ENCODE peak calls at places on chromosomes 7 and 10, in ten cellular contexts. One of them, this sample, is unnamed.

GRCh38 chr7:29496355-29497020 is 67.1 kb upstream of the PRR15 start:
- DNase-seq in heart left ventricle: no peak
- DNase-seq in HuH-7.5: no peak
- DNase-seq in lung: no peak
- DNase-seq in activated T-helper 2 cell treated with anti-CD3 and anti-CD28 coated beads, Interferon-gamma antibody, Interleukin-2, Interleukin-4, amounts not matched to agents 10 μg/mL and 5 μg/mL and 100 μg/mL, durations not matched to agents 14 hours and 24 hours and 36 hours: no peak
- DNase-seq in stimulated activated CD4-positive, alpha-beta T cell treated with anti-CD3 and anti-CD28 coated beads, Interleukin-1b, Interleukin-23, amount 100 ng/mL, for 24 hours: no peak
- DNase-seq in NB4: no peak
- DNase-seq in fibroblast of the conjunctiva: no peak
- DNase-seq in fibroblast of pulmonary artery: no peak
- DNase-seq in right cardiac atrium: no peak
- DNase-seq in this sample: no peak

GRCh38 chr10:102235598-102235920 is 5.8 kb downstream of the PITX3 start:
- DNase-seq in activated T-helper 2 cell treated with anti-CD3 and anti-CD28 coated beads, Interferon-gamma antibody, Interleukin-2, Interleukin-4, amounts not matched to agents 10 μg/mL and 5 μg/mL and 100 μg/mL, durations not matched to agents 14 hours and 24 hours and 36 hours: no peak
- DNase-seq in lung: no peak
- DNase-seq in stimulated activated CD4-positive, alpha-beta T cell treated with anti-CD3 and anti-CD28 coated beads, Interleukin-1b, Interleukin-23, amount 100 ng/mL, for 24 hours: no peak
- DNase-seq in NB4: no peak
- DNase-seq in fibroblast of the conjunctiva: no peak
- DNase-seq in heart left ventricle: no peak
- DNase-seq in right cardiac atrium: no peak
- DNase-seq in HuH-7.5: no peak
- DNase-seq in fibroblast of pulmonary artery: no peak
- DNase-seq in this sample: no peak

GRCh38 chr7:121113288-121113687 is 124.8 kb downstream of the CPED1 start:
- DNase-seq in heart left ventricle: no peak
- DNase-seq in NB4: no peak
- DNase-seq in HuH-7.5: no peak
- DNase-seq in lung: no peak
- DNase-seq in activated T-helper 2 cell treated with anti-CD3 and anti-CD28 coated beads, Interferon-gamma antibody, Interleukin-2, Interleukin-4, amounts not matched to agents 10 μg/mL and 5 μg/mL and 100 μg/mL, durations not matched to agents 14 hours and 24 hours and 36 hours: no peak
- DNase-seq in fibroblast of pulmonary artery: peak; percentile 20
- DNase-seq in fibroblast of the conjunctiva: no peak
- DNase-seq in right cardiac atrium: no peak
- DNase-seq in stimulated activated CD4-positive, alpha-beta T cell treated with anti-CD3 and anti-CD28 coated beads, Interleukin-1b, Interleukin-23, amount 100 ng/mL, for 24 hours: no peak
- DNase-seq in this sample: no peak

GRCh38 chr10:108877130-108877529 is 1046.2 kb downstream of the XPNPEP1 start:
- DNase-seq in fibroblast of the conjunctiva: peak; percentile 3
- DNase-seq in right cardiac atrium: no peak
- DNase-seq in heart left ventricle: no peak
- DNase-seq in NB4: no peak
- DNase-seq in HuH-7.5: no peak
- DNase-seq in activated T-helper 2 cell treated with anti-CD3 and anti-CD28 coated beads, Interferon-gamma antibody, Interleukin-2, Interleukin-4, amounts not matched to agents 10 μg/mL and 5 μg/mL and 100 μg/mL, durations not matched to agents 14 hours and 24 hours and 36 hours: no peak
- DNase-seq in stimulated activated CD4-positive, alpha-beta T cell treated with anti-CD3 and anti-CD28 coated beads, Interleukin-1b, Interleukin-23, amount 100 ng/mL, for 24 hours: no peak
- DNase-seq in fibroblast of pulmonary artery: no peak
- DNase-seq in lung: no peak
- DNase-seq in this sample: no peak

GRCh38 chr7:17486835-17487234 is 188.4 kb downstream of the AHR start:
- DNase-seq in fibroblast of the conjunctiva: no peak
- DNase-seq in stimulated activated CD4-positive, alpha-beta T cell treated with anti-CD3 and anti-CD28 coated beads, Interleukin-1b, Interleukin-23, amount 100 ng/mL, for 24 hours: no peak
- DNase-seq in activated T-helper 2 cell treated with anti-CD3 and anti-CD28 coated beads, Interferon-gamma antibody, Interleukin-2, Interleukin-4, amounts not matched to agents 10 μg/mL and 5 μg/mL and 100 μg/mL, durations not matched to agents 14 hours and 24 hours and 36 hours: no peak
- DNase-seq in NB4: no peak
- DNase-seq in heart left ventricle: no peak
- DNase-seq in fibroblast of pulmonary artery: no peak
- DNase-seq in HuH-7.5: no peak
- DNase-seq in right cardiac atrium: no peak
- DNase-seq in lung: no peak
- DNase-seq in this sample: no peak

GRCh38 chr7:133235212-133235883 is 17.5 kb upstream of the EXOC4 start:
- DNase-seq in activated T-helper 2 cell treated with anti-CD3 and anti-CD28 coated beads, Interferon-gamma antibody, Interleukin-2, Interleukin-4, amounts not matched to agents 10 μg/mL and 5 μg/mL and 100 μg/mL, durations not matched to agents 14 hours and 24 hours and 36 hours: no peak
- DNase-seq in fibroblast of pulmonary artery: peak; percentile 81
- DNase-seq in right cardiac atrium: no peak
- DNase-seq in lung: no peak
- DNase-seq in stimulated activated CD4-positive, alpha-beta T cell treated with anti-CD3 and anti-CD28 coated beads, Interleukin-1b, Interleukin-23, amount 100 ng/mL, for 24 hours: no peak
- DNase-seq in heart left ventricle: no peak
- DNase-seq in HuH-7.5: no peak
- DNase-seq in fibroblast of the conjunctiva: no peak
- DNase-seq in NB4: no peak
- DNase-seq in this sample: no peak

GRCh38 chr10:112208292-112208691 is 24.7 kb upstream of the GPAM start:
- DNase-seq in activated T-helper 2 cell treated with anti-CD3 and anti-CD28 coated beads, Interferon-gamma antibody, Interleukin-2, Interleukin-4, amounts not matched to agents 10 μg/mL and 5 μg/mL and 100 μg/mL, durations not matched to agents 14 hours and 24 hours and 36 hours: no peak
- DNase-seq in fibroblast of pulmonary artery: no peak
- DNase-seq in NB4: no peak
- DNase-seq in stimulated activated CD4-positive, alpha-beta T cell treated with anti-CD3 and anti-CD28 coated beads, Interleukin-1b, Interleukin-23, amount 100 ng/mL, for 24 hours: no peak
- DNase-seq in fibroblast of the conjunctiva: no peak
- DNase-seq in right cardiac atrium: no peak
- DNase-seq in HuH-7.5: no peak
- DNase-seq in heart left ventricle: no peak
- DNase-seq in lung: no peak
- DNase-seq in this sample: no peak

GRCh38 chr10:92760609-92761008 is 70.9 kb downstream of the HHEX start:
- DNase-seq in heart left ventricle: no peak
- DNase-seq in activated T-helper 2 cell treated with anti-CD3 and anti-CD28 coated beads, Interferon-gamma antibody, Interleukin-2, Interleukin-4, amounts not matched to agents 10 μg/mL and 5 μg/mL and 100 μg/mL, durations not matched to agents 14 hours and 24 hours and 36 hours: no peak
- DNase-seq in fibroblast of the conjunctiva: peak; percentile 43
- DNase-seq in NB4: peak; percentile 50
- DNase-seq in lung: no peak
- DNase-seq in fibroblast of pulmonary artery: peak; percentile 73
- DNase-seq in stimulated activated CD4-positive, alpha-beta T cell treated with anti-CD3 and anti-CD28 coated beads, Interleukin-1b, Interleukin-23, amount 100 ng/mL, for 24 hours: no peak
- DNase-seq in right cardiac atrium: no peak
- DNase-seq in HuH-7.5: no peak
- DNase-seq in this sample: no peak

GRCh38 chr7:136023134-136023869 is 46.1 kb upstream of the MTPN start:
- DNase-seq in lung: no peak
- DNase-seq in HuH-7.5: no peak
- DNase-seq in fibroblast of pulmonary artery: no peak
- DNase-seq in NB4: no peak
- DNase-seq in fibroblast of the conjunctiva: no peak
- DNase-seq in stimulated activated CD4-positive, alpha-beta T cell treated with anti-CD3 and anti-CD28 coated beads, Interleukin-1b, Interleukin-23, amount 100 ng/mL, for 24 hours: no peak
- DNase-seq in right cardiac atrium: no peak
- DNase-seq in activated T-helper 2 cell treated with anti-CD3 and anti-CD28 coated beads, Interferon-gamma antibody, Interleukin-2, Interleukin-4, amounts not matched to agents 10 μg/mL and 5 μg/mL and 100 μg/mL, durations not matched to agents 14 hours and 24 hours and 36 hours: no peak
- DNase-seq in heart left ventricle: no peak
- DNase-seq in this sample: no peak

GRCh38 chr7:12909483-12909882 is 222.1 kb downstream of the ARL4A start:
- DNase-seq in HuH-7.5: no peak
- DNase-seq in NB4: no peak
- DNase-seq in activated T-helper 2 cell treated with anti-CD3 and anti-CD28 coated beads, Interferon-gamma antibody, Interleukin-2, Interleukin-4, amounts not matched to agents 10 μg/mL and 5 μg/mL and 100 μg/mL, durations not matched to agents 14 hours and 24 hours and 36 hours: no peak
- DNase-seq in lung: no peak
- DNase-seq in fibroblast of pulmonary artery: no peak
- DNase-seq in fibroblast of the conjunctiva: no peak
- DNase-seq in stimulated activated CD4-positive, alpha-beta T cell treated with anti-CD3 and anti-CD28 coated beads, Interleukin-1b, Interleukin-23, amount 100 ng/mL, for 24 hours: no peak
- DNase-seq in right cardiac atrium: no peak
- DNase-seq in heart left ventricle: no peak
- DNase-seq in this sample: no peak

GRCh38 chr10:43963793-43964425 is 315.2 kb upstream of the ZNF32 start:
- DNase-seq in right cardiac atrium: no peak
- DNase-seq in fibroblast of the conjunctiva: no peak
- DNase-seq in activated T-helper 2 cell treated with anti-CD3 and anti-CD28 coated beads, Interferon-gamma antibody, Interleukin-2, Interleukin-4, amounts not matched to agents 10 μg/mL and 5 μg/mL and 100 μg/mL, durations not matched to agents 14 hours and 24 hours and 36 hours: peak; percentile 3
- DNase-seq in fibroblast of pulmonary artery: no peak
- DNase-seq in stimulated activated CD4-positive, alpha-beta T cell treated with anti-CD3 and anti-CD28 coated beads, Interleukin-1b, Interleukin-23, amount 100 ng/mL, for 24 hours: no peak
- DNase-seq in NB4: no peak
- DNase-seq in HuH-7.5: no peak
- DNase-seq in heart left ventricle: peak; percentile 56
- DNase-seq in lung: peak; percentile 28
- DNase-seq in this sample: no peak

GRCh38 chr7:30974605-30975256 is 11.0 kb downstream of the GHRHR start:
- DNase-seq in stimulated activated CD4-positive, alpha-beta T cell treated with anti-CD3 and anti-CD28 coated beads, Interleukin-1b, Interleukin-23, amount 100 ng/mL, for 24 hours: no peak
- DNase-seq in NB4: peak; percentile 72
- DNase-seq in right cardiac atrium: peak; percentile 70
- DNase-seq in heart left ventricle: peak; percentile 56
- DNase-seq in HuH-7.5: peak; percentile 66
- DNase-seq in lung: peak; percentile 75
- DNase-seq in fibroblast of pulmonary artery: peak; percentile 66
- DNase-seq in fibroblast of the conjunctiva: peak; percentile 9
- DNase-seq in activated T-helper 2 cell treated with anti-CD3 and anti-CD28 coated beads, Interferon-gamma antibody, Interleukin-2, Interleukin-4, amounts not matched to agents 10 μg/mL and 5 μg/mL and 100 μg/mL, durations not matched to agents 14 hours and 24 hours and 36 hours: peak; percentile 40
- DNase-seq in this sample: no peak

GRCh38 chr10:78600740-78601139 is 468.0 kb upstream of the ZMIZ1 start:
- DNase-seq in fibroblast of pulmonary artery: no peak
- DNase-seq in NB4: no peak
- DNase-seq in fibroblast of the conjunctiva: no peak
- DNase-seq in right cardiac atrium: no peak
- DNase-seq in stimulated activated CD4-positive, alpha-beta T cell treated with anti-CD3 and anti-CD28 coated beads, Interleukin-1b, Interleukin-23, amount 100 ng/mL, for 24 hours: no peak
- DNase-seq in activated T-helper 2 cell treated with anti-CD3 and anti-CD28 coated beads, Interferon-gamma antibody, Interleukin-2, Interleukin-4, amounts not matched to agents 10 μg/mL and 5 μg/mL and 100 μg/mL, durations not matched to agents 14 hours and 24 hours and 36 hours: no peak
- DNase-seq in HuH-7.5: no peak
- DNase-seq in lung: no peak
- DNase-seq in heart left ventricle: no peak
- DNase-seq in this sample: no peak

This sample was measured in ovary.